ENCODE peak calls at places on chromosomes 11 and 22, in five cellular contexts. B is H1, D is K562, C is GM12878, E is SK-N-SH. R is an unnamed sample.

GRCh38 chr11:124970925-124971324 is 16.9 kb downstream of the CCDC15 start:
- DNase-seq in E (peak), C (no peak), B (no peak), D (peak), R (peak)

GRCh38 chr22:37741312-37741795 is 44.5 kb downstream of the TRIOBP start:
- DNase-seq in E (peak), C (no peak), B (peak), D (no peak), R (peak)

GRCh38 chr22:37498289-37498909 is 12.2 kb upstream of the MFNG start:
- DNase-seq in E (peak), D (peak), C (peak), B (peak), R (peak)

GRCh38 chr22:23501244-23501643 is 78.8 kb downstream of the IGLL1 start:
- DNase-seq in B (no peak), C (no peak), D (no peak), E (no peak), R (no peak)

GRCh38 chr11:44988111-44988510 is 37.4 kb upstream of the TP53I11 start:
- DNase-seq in C (no peak), D (no peak), E (no peak), B (no peak), R (no peak)

GRCh38 chr11:78400116-78400515 is 17.5 kb downstream of the GAB2 start:
- DNase-seq in C (no peak), E (no peak), B (no peak), D (peak), R (no peak)

GRCh38 chr11:113521737-113522517 is 46.7 kb upstream of the DRD2 start:
- DNase-seq in D (no peak), B (no peak), E (no peak), C (no peak), R (no peak)

GRCh38 chr22:24580276-24580675 is 12.6 kb downstream of the LRRC75B start:
- DNase-seq in C (no peak), B (no peak), E (no peak), D (no peak), R (no peak)

GRCh38 chr11:128772814-128773213 is 78.9 kb downstream of the FLI1 start:
- DNase-seq in C (no peak), E (no peak), B (no peak), D (no peak), R (peak)

GRCh38 chr22:43088979-43089717 is at the start of gene TTLL1:
- DNase-seq in E (peak), D (peak), C (peak), B (peak), R (peak)

GRCh38 chr22:43085658-43086606 is 3.3 kb downstream of the TTLL1 start:
- DNase-seq in D (no peak), E (no peak), C (peak), B (no peak), R (no peak)

GRCh38 chr22:43090130-43090789 is 1.1 kb upstream of the TTLL1 start:
- DNase-seq in B (no peak), C (peak), D (peak), E (peak), R (peak)

GRCh38 chr22:43092085-43092484 is 2.9 kb upstream of the TTLL1 start:
- DNase-seq in B (no peak), E (no peak), C (no peak), D (no peak), R (peak)

GRCh38 chr22:43088616-43088978 is 594 bp downstream of the TTLL1 start:
- DNase-seq in B (no peak), E (peak), C (no peak), D (no peak), R (no peak)
- TF ChIP-seq GABPA in B (no peak), E (no peak), C (no peak), D (no peak), R (no peak)

DNA sequence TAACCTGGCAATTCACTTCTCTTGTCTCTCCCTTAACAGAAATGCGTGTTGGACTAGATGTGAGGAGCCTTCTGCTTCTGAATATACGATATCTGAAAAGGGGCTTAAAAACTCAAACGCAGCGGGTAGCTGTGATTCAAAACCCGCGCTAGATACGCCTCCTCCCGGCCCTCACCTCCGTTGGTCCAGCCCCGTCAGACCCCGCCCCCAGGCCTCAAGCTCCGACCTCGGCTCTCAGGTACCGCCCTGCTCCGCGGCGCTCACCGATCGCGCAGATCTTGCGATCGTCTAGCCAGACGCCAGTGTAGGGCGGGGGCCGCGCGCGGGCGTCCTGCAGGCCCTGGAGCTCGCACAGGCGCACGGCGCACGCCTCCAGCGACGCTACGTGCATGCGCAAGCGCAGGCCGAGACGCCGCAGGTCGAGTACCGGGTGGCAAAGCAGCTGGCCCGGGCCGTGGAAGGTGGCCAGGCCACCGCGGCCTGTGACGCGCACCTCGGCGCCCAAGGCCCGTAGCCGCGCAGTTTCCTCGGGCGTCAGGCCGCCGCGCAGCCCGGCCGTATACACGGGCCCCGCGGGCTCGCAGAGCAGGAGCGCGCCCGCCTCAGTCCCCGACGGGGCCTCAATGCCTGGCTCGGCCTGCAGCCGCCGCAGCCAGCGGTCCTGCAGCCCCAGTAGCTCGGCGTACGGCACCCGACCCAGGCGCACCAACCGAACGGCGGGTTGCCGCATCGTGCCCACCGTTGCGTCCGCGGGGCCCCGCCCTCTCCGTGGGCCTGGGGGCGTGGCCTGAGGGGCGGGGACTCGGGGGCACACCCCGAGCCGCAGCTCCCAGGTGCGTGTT is at the start of gene LIPT2:
- DNase-seq in B (peak), D (peak), C (peak), E (peak), R (peak)
- TF ChIP-seq POLR2AphosphoS5 in B (peak), D (peak), C (peak), E (peak), R (peak)

DNA sequence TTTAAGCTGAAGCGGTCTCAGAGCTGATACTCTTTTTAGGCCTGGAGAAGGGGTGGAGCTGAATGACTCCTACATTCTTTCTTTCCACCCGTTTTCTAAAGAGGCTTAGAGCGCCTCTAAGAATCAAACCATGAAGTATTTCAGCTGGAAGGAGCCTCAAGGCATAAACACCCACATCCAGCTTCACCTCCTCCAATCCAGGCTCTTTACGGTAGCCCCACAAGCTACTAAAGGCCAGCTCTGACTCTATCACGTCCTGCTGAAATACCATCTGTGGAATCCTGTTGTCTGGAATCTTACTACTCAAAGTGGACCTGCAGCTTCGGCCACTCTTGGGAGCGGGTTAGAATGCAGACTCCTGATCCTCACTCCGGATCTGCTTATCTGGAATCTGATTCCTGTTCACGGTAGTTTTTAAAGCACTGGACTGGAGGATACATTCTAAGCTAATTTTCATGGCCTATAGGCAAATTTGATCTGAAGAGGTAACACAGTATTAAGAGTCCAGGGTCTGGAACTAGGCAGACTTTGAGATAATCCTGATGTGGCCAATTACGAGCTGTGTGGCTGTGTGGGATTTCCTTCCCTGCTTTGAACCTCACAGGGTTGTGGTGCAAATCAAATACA is 285.0 kb downstream of the MIAT start:
- DNase-seq in D (no peak), E (peak), C (no peak), B (no peak), R (no peak)
- TF ChIP-seq GABPA in D (no peak), E (no peak), C (no peak), B (no peak), R (no peak)

DNA sequence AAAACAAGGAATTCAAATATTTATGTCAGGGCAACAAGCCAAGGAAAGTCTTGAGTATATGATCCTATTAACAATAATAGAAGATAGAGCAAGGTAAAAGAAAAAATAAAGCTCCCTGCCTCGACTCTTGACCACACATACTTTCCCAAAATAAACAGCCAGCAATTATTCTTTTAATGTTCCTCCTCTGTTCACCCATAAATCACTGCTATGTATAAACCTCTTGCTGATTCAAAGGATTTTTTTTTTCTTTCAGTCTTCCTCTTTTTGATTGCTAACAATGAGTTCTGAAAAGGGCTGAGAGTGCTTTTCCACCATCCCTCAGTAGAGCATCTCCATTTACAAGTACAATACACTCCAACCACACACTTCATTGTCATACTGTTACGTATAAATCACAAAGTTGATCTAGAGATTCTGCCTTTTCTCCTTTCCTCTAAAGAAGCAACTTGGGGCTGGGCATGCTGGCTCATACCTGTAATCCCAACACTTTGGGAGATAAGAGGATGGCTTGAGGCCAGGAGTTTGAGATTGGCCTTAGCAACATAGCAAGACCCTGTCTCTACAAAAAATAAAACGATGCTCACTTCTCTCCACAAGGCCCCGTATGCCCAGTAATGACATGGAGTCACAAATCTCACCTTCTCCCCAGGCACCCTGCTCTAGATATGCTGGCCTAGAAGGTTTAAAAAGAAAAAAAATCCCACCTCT is 24.0 kb downstream of the RAB30 start:
- DNase-seq in B (no peak), C (no peak), E (no peak), D (no peak), R (no peak)
- TF ChIP-seq POLR2AphosphoS5 in B (no peak), C (no peak), E (no peak), D (no peak), R (no peak)

GRCh38 chr22:47064016-47064415 is 301.6 kb downstream of the TBC1D22A start:
- DNase-seq in D (no peak), E (peak), C (no peak), B (no peak), R (no peak)
- TF ChIP-seq GABPA in D (no peak), E (no peak), C (no peak), B (no peak), R (no peak)

GRCh38 chr11:62171261-62171723 is 18.7 kb upstream of the SCGB1D1 start:
- DNase-seq in D (peak), C (peak), E (peak), B (peak), R (peak)
- TF ChIP-seq POLR2AphosphoS5 in D (no peak), C (no peak), E (no peak), B (no peak), R (no peak)

GRCh38 chr11:33598426-33599069 is 102.1 kb downstream of the C11orf91 start:
- DNase-seq in D (no peak), C (no peak), E (peak), B (peak), R (no peak)
- TF ChIP-seq GABPA in D (no peak), C (no peak), E (no peak), B (no peak), R (no peak)

GRCh38 chr11:1027483-1028290 is 8.8 kb downstream of the MUC6 start:
- DNase-seq in B (no peak), C (no peak), E (no peak), D (no peak), R (no peak)
- TF ChIP-seq POLR2AphosphoS5 in B (no peak), C (no peak), E (no peak), D (no peak), R (no peak)